ENCODE peak calls at places on chromosomes 4 and X, in five cellular contexts. F is colonic mucosa; O is AG04450; Y is activated naive CD4-positive, alpha-beta T cell treated with anti-CD3 and anti-CD28 coated beads, Interleukin-2, amount 10 ng/mL, durations not matched to agents 7 days and 5 days; N is central memory CD4-positive, alpha-beta T cell. L is an unnamed sample.

GRCh38 chr4:40281099-40281498 is 54.0 kb upstream of the CHRNA9 start:
- DNase-seq in F (no peak), O (no peak), Y (no peak), N (no peak), L (no peak)

GRCh38 chr4:83267121-83267834 is 17.3 kb downstream of the COQ2 start:
- DNase-seq in F (no peak), O (no peak), Y (no peak), N (no peak), L (no peak)

GRCh38 chr4:155787113-155787710 is 28.4 kb downstream of the GUCY1B1 start:
- DNase-seq in F (no peak), O (no peak), Y (peak), N (no peak), L (peak)

GRCh38 chr4:146246381-146246780 is 32.0 kb downstream of the REELD1 start:
- DNase-seq in F (no peak), O (no peak), Y (no peak), N (no peak), L (no peak)

GRCh38 chr4:77911842-77912450 is 49.3 kb downstream of the MRPL1 start:
- DNase-seq in F (no peak), O (no peak), Y (no peak), N (no peak), L (no peak)

GRCh38 chr4:1998296-1998695 is 10.5 kb downstream of the NELFA start:
- DNase-seq in F (no peak), O (no peak), Y (no peak), N (no peak), L (no peak)

GRCh38 chrX:81003491-81004185 is 194.0 kb upstream of the BRWD3 start:
- DNase-seq in F (no peak), O (no peak), Y (no peak), N (no peak), L (no peak)

GRCh38 chr4:121138014-121138413 is 26.1 kb downstream of the TNIP3 start:
- DNase-seq in F (no peak), O (no peak), Y (no peak), N (no peak), L (no peak)

GRCh38 chr4:6092131-6092530 is 73.9 kb upstream of the C4orf50 start:
- DNase-seq in F (no peak), O (no peak), Y (no peak), N (no peak), L (no peak)

GRCh38 chr4:21046121-21046520 is 345.9 kb downstream of the PACRGL start:
- DNase-seq in F (no peak), O (no peak), Y (no peak), N (no peak), L (no peak)

GRCh38 chrX:17020828-17021821 is 74.7 kb downstream of the REPS2 start:
- DNase-seq in F (no peak), O (no peak), Y (no peak), N (no peak), L (no peak)

GRCh38 chr4:94409947-94410346 is 41.8 kb upstream of the PDLIM5 start:
- DNase-seq in F (no peak), O (no peak), Y (no peak), N (no peak), L (no peak)

GRCh38 chr4:185472063-185472542 is 570 bp upstream of the CCDC110 start:
- DNase-seq in F (no peak), O (no peak), Y (no peak), N (no peak), L (no peak)

GRCh38 chr4:146033149-146033548 is 94.5 kb upstream of the ZNF827 start:
- DNase-seq in F (peak), O (no peak), Y (no peak), N (no peak), L (no peak)

GRCh38 chrX:39975094-39975865 is 122.5 kb downstream of the BCOR start:
- DNase-seq in F (peak), O (no peak), Y (no peak), N (no peak), L (no peak)